ENCODE peak calls at places on chromosomes 4 and X, in ten cellular contexts. W is heart right ventricle; A is uterus; G is stimulated activated CD8-positive, alpha-beta memory T cell treated with anti-CD3 and anti-CD28 coated beads, Interleukin-7, amount 100 ng/mL, for 1 hour; N is NCI-H2171 treated with DMSO at 0.1 percent for 48 hours; V is stimulated activated CD4-positive, alpha-beta T cell treated with anti-CD3 and anti-CD28 coated beads, Interleukin-1b, Interleukin-23, amount 100 ng/mL, for 1 hour; T is amygdala; Q is choroid plexus epithelial cell; Z is stromal cell of bone marrow; F is amniotic stem cell. O is an unnamed sample.

GRCh38 chr4:145937990-145938611 is 522 bp downstream of the ZNF827 start:
- DNase-seq in W (peak; percentile 12), A (peak; percentile 21), G (peak; percentile 17), N (peak; percentile 23), V (no peak), T (no peak), Q (peak; percentile 52), Z (no peak), F (no peak), O (no peak)

GRCh38 chrX:47232803-47233332 is at the start of gene USP11:
- DNase-seq in W (peak; percentile 38), A (peak; percentile 58), G (peak; percentile 22), N (peak; percentile 74), V (no peak), T (no peak), Q (peak; percentile 47), Z (no peak), F (no peak), O (peak; percentile 80)

GRCh38 chrX:107730991-107731766 is 44.4 kb downstream of the TSC22D3 start:
- DNase-seq in W (no peak), A (no peak), G (no peak), N (no peak), V (no peak), T (no peak), Q (no peak), Z (no peak), F (no peak), O (no peak)

GRCh38 chr4:8526363-8526855 is 53.8 kb upstream of the GPR78 start:
- DNase-seq in W (no peak), A (no peak), G (no peak), N (no peak), V (no peak), T (no peak), Q (no peak), Z (no peak), F (no peak), O (peak; percentile 20)

GRCh38 chr4:17932041-17932440 is 89.5 kb downstream of the LCORL start:
- DNase-seq in W (no peak), A (no peak), G (no peak), N (no peak), V (no peak), T (no peak), Q (peak; percentile 30), Z (no peak), F (no peak), O (no peak)

GRCh38 chr4:87152310-87153061 is 67.9 kb downstream of the KLHL8 start:
- DNase-seq in W (no peak), A (peak; percentile 30), G (no peak), N (no peak), V (no peak), T (no peak), Q (no peak), Z (no peak), F (no peak), O (no peak)

GRCh38 chr4:100935090-100935489 is 412.2 kb downstream of the PPP3CA start:
- DNase-seq in W (no peak), A (no peak), G (no peak), N (peak; percentile 3), V (no peak), T (no peak), Q (peak; percentile 31), Z (no peak), F (no peak), O (no peak)

GRCh38 chr4:173703076-173703475 is 173.0 kb upstream of the HAND2 start:
- DNase-seq in W (no peak), A (no peak), G (no peak), N (no peak), V (no peak), T (no peak), Q (no peak), Z (peak; percentile 9), F (no peak), O (no peak)

GRCh38 chr4:75584067-75584466 is 28.2 kb downstream of the ODAPH start:
- DNase-seq in W (no peak), A (no peak), G (no peak), N (no peak), V (no peak), T (no peak), Q (peak; percentile 26), Z (no peak), F (no peak), O (no peak)

GRCh38 chr4:4805805-4806345 is 53.6 kb upstream of the MSX1 start:
- DNase-seq in W (no peak), A (no peak), G (no peak), N (no peak), V (no peak), T (no peak), Q (no peak), Z (no peak), F (no peak), O (no peak)

GRCh38 chr4:149269835-149270234 is 545.8 kb downstream of the IQCM start:
- DNase-seq in W (no peak), A (no peak), G (no peak), N (no peak), V (no peak), T (no peak), Q (no peak), Z (no peak), F (no peak), O (no peak)

GRCh38 chrX:134548257-134548732 is 88.3 kb downstream of the HPRT1 start:
- DNase-seq in W (no peak), A (no peak), G (no peak), N (no peak), V (no peak), T (no peak), Q (no peak), Z (no peak), F (no peak), O (no peak)

GRCh38 chrX:10326578-10326977 is 169.8 kb downstream of the CLCN4 start:
- DNase-seq in W (peak; percentile 3), A (no peak), G (no peak), N (peak; percentile 1), V (no peak), T (no peak), Q (peak; percentile 71), Z (peak; percentile 31), F (no peak), O (no peak)

GRCh38 chrX:41653125-41653524 is 35.6 kb upstream of the GPR34 start:
- DNase-seq in W (no peak), A (no peak), G (no peak), N (no peak), V (no peak), T (no peak), Q (no peak), Z (no peak), F (no peak), O (no peak)

GRCh38 chrX:9164535-9165425 is 130.9 kb upstream of the FAM9B start:
- DNase-seq in W (no peak), A (no peak), G (no peak), N (no peak), V (no peak), T (no peak), Q (peak; percentile 50), Z (no peak), F (no peak), O (no peak)

GRCh38 chr4:183858011-183858615 is 47.0 kb upstream of the STOX2 start:
- DNase-seq in W (no peak), A (no peak), G (no peak), N (no peak), V (no peak), T (no peak), Q (no peak), Z (no peak), F (no peak), O (no peak)

GRCh38 chr4:7422098-7422897 is 12.4 kb downstream of the PSAPL1 start:
- DNase-seq in W (no peak), A (no peak), G (no peak), N (no peak), V (no peak), T (no peak), Q (no peak), Z (no peak), F (no peak), O (no peak)

GRCh38 chr4:124478518-124478917 is 234.0 kb downstream of the ANKRD50 start:
- DNase-seq in W (no peak), A (no peak), G (no peak), N (no peak), V (no peak), T (no peak), Q (no peak), Z (no peak), F (no peak), O (no peak)